ENCODE peak calls at places on chromosomes 7 and 10, in ten cellular contexts. B is stimulated activated CD4-positive, alpha-beta T cell treated with anti-CD3 and anti-CD28 coated beads, TNF-alpha, amount 100 ng/mL, for 4 hours; R is NCI-H146; F is stimulated activated naive CD8-positive, alpha-beta T cell treated with anti-CD3 and anti-CD28 coated beads, Interleukin-15, amount 100 ng/mL, for 72 hours; Q is kidney; L is AG10803; Z is C1 segment of cervical spinal cord; P is activated T-cell treated with anti-CD3 and anti-CD28 coated beads for 1 hour; A is activated CD4-positive, alpha-beta T cell treated with anti-CD3 and anti-CD28 coated beads, Interleukin-2, amount 50 U/mL, for 1 hour; W is astrocyte of the spinal cord. H is an unnamed sample.

GRCh38 chr7:29350351-29350750 is 155.8 kb downstream of the CHN2 start:
- DNase-seq in W (no peak), R (peak), L (no peak), P (no peak), B (no peak), Z (no peak), F (no peak), A (no peak), Q (no peak), H (no peak)

GRCh38 chr10:11647676-11648075 is 36.2 kb upstream of the USP6NL start:
- DNase-seq in Z (no peak), F (no peak), W (no peak), R (peak), L (no peak), Q (no peak), P (no peak), B (no peak), A (no peak), H (no peak)

GRCh38 chr10:5559642-5560141 is 34.9 kb downstream of the CALML3 start:
- DNase-seq in A (no peak), L (peak), F (no peak), Q (no peak), P (no peak), Z (no peak), B (no peak), W (peak), R (no peak), H (peak)

GRCh38 chr10:118832242-118832651 is 77.5 kb upstream of the CACUL1 start:
- DNase-seq in W (no peak), A (no peak), Q (no peak), R (no peak), F (no peak), L (peak), B (no peak), P (no peak), Z (no peak), H (peak)

GRCh38 chr7:44112231-44112996 is 8.3 kb downstream of the AEBP1 start:
- DNase-seq in Z (no peak), W (no peak), B (no peak), F (no peak), P (no peak), A (no peak), L (no peak), R (no peak), Q (peak), H (no peak)

GRCh38 chr10:3757638-3758490 is 27.1 kb downstream of the KLF6 start:
- DNase-seq in A (peak), Z (no peak), B (no peak), R (no peak), W (no peak), F (peak), P (no peak), L (no peak), Q (no peak), H (peak)

GRCh38 chr7:85776691-85777363 is 590.0 kb upstream of the SEMA3D start:
- DNase-seq in Q (no peak), A (no peak), R (no peak), L (peak), W (no peak), F (no peak), B (no peak), P (no peak), Z (no peak), H (no peak)

GRCh38 chr10:21501109-21501508 is 24.4 kb downstream of the SKIDA1 start:
- DNase-seq in A (no peak), W (no peak), Q (no peak), R (no peak), F (no peak), Z (no peak), L (no peak), P (no peak), B (no peak), H (no peak)

GRCh38 chr10:100744980-100745881 is at the start of gene PAX2:
- DNase-seq in F (no peak), R (peak), A (no peak), B (no peak), L (no peak), Z (no peak), P (no peak), W (no peak), Q (peak), H (no peak)

GRCh38 chr10:77835669-77836086 is 90.9 kb downstream of the DLG5 start:
- DNase-seq in L (no peak), Q (peak), P (no peak), R (no peak), Z (no peak), W (peak), A (no peak), F (no peak), B (no peak), H (peak)

GRCh38 chr10:6487919-6488318 is 92.2 kb downstream of the PRKCQ start:
- DNase-seq in P (no peak), Z (no peak), R (no peak), W (no peak), B (no peak), Q (no peak), L (no peak), F (no peak), A (no peak), H (no peak)

GRCh38 chr7:111760043-111760442 is 197.8 kb upstream of the IMMP2L start:
- DNase-seq in W (no peak), P (no peak), Z (no peak), B (no peak), F (no peak), L (no peak), Q (no peak), A (no peak), R (no peak), H (no peak)

GRCh38 chr7:117990834-117991233 is 117.6 kb upstream of the CTTNBP2 start:
- DNase-seq in Q (no peak), W (no peak), L (no peak), R (no peak), F (no peak), B (no peak), A (no peak), Z (no peak), P (no peak), H (no peak)

GRCh38 chr7:138024765-138025164 is 22.9 kb upstream of the CREB3L2 start:
- DNase-seq in Z (no peak), B (no peak), R (no peak), F (no peak), Q (no peak), L (no peak), A (no peak), W (no peak), P (no peak), H (no peak)

GRCh38 chr10:60809157-60809556 is 30.9 kb downstream of the CDK1 start:
- DNase-seq in F (no peak), W (no peak), R (no peak), A (no peak), B (no peak), P (no peak), L (peak), Q (no peak), Z (no peak), H (no peak)

GRCh38 chr7:127550247-127550646 is 35.1 kb downstream of the GCC1 start:
- DNase-seq in B (no peak), F (no peak), Q (no peak), W (no peak), P (no peak), Z (no peak), A (no peak), R (no peak), L (no peak), H (no peak)

GRCh38 chr10:30116254-30116573 is 56.8 kb upstream of the JCAD start:
- DNase-seq in F (no peak), P (no peak), W (no peak), Q (no peak), R (no peak), Z (no peak), A (no peak), B (no peak), L (no peak), H (no peak)

GRCh38 chr7:39721919-39722597 is 98.7 kb downstream of the RALA start:
- DNase-seq in B (no peak), R (no peak), Q (no peak), L (no peak), A (no peak), Z (no peak), W (no peak), P (no peak), F (no peak), H (no peak)

H was measured in RPMI7951.